ENCODE peak calls at places on chromosomes 2 and 18, in four cellular contexts. One of them, this sample, is unnamed.

GRCh38 chr2:231611273-231612198 is 18.9 kb downstream of the TEX44 start:
- DNase-seq in germinal center: no peak
- DNase-seq in pulmonary artery endothelial cell: no peak
- DNase-seq in neural crest cell: no peak
- DNase-seq in this sample: peak

GRCh38 chr18:159037-159652 is 788 bp downstream of the USP14 start:
- DNase-seq in germinal center: peak
- DNase-seq in pulmonary artery endothelial cell: no peak
- DNase-seq in neural crest cell: no peak
- DNase-seq in this sample: no peak

GRCh38 chr18:49561377-49562193 is at the start of gene LIPG:
- DNase-seq in germinal center: peak
- DNase-seq in pulmonary artery endothelial cell: no peak
- DNase-seq in neural crest cell: peak
- DNase-seq in this sample: no peak

GRCh38 chr2:181140414-181140813 is 160.0 kb downstream of the UBE2E3 start:
- DNase-seq in germinal center: no peak
- DNase-seq in pulmonary artery endothelial cell: no peak
- DNase-seq in neural crest cell: no peak
- DNase-seq in this sample: no peak

GRCh38 chr2:10246370-10246769 is 56.3 kb upstream of the HPCAL1 start:
- DNase-seq in germinal center: no peak
- DNase-seq in pulmonary artery endothelial cell: no peak
- DNase-seq in neural crest cell: no peak
- DNase-seq in this sample: no peak

GRCh38 chr2:201795608-201796477 is 10.5 kb upstream of the CDK15 start:
- DNase-seq in germinal center: peak
- DNase-seq in pulmonary artery endothelial cell: no peak
- DNase-seq in neural crest cell: peak
- DNase-seq in this sample: peak

GRCh38 chr2:17136895-17137294 is 381.3 kb downstream of the RAD51AP2 start:
- DNase-seq in germinal center: no peak
- DNase-seq in pulmonary artery endothelial cell: no peak
- DNase-seq in neural crest cell: no peak
- DNase-seq in this sample: no peak

GRCh38 chr2:204973546-204974071 is 428.3 kb downstream of the PARD3B start:
- DNase-seq in germinal center: no peak
- DNase-seq in pulmonary artery endothelial cell: no peak
- DNase-seq in neural crest cell: no peak
- DNase-seq in this sample: no peak

GRCh38 chr2:209960676-209961630 is 41.5 kb upstream of the RPE start:
- DNase-seq in germinal center: peak
- DNase-seq in pulmonary artery endothelial cell: peak
- DNase-seq in neural crest cell: peak
- DNase-seq in this sample: peak

GRCh38 chr2:160910681-160911080 is 249.5 kb upstream of the TANK start:
- DNase-seq in germinal center: no peak
- DNase-seq in pulmonary artery endothelial cell: no peak
- DNase-seq in neural crest cell: no peak
- DNase-seq in this sample: no peak

GRCh38 chr2:70525032-70525431 is 28.6 kb downstream of the TGFA start:
- DNase-seq in germinal center: no peak
- DNase-seq in pulmonary artery endothelial cell: no peak
- DNase-seq in neural crest cell: no peak
- DNase-seq in this sample: no peak

GRCh38 chr2:102235491-102235890 is 48.7 kb downstream of the IL1RL2 start:
- DNase-seq in germinal center: no peak
- DNase-seq in pulmonary artery endothelial cell: no peak
- DNase-seq in neural crest cell: no peak
- DNase-seq in this sample: no peak

GRCh38 chr2:176378323-176378722 is 109.1 kb downstream of the MTX2 start:
- DNase-seq in germinal center: no peak
- DNase-seq in pulmonary artery endothelial cell: no peak
- DNase-seq in neural crest cell: no peak
- DNase-seq in this sample: no peak

GRCh38 chr2:120245520-120245835 is 7.2 kb upstream of the RALB start:
- DNase-seq in germinal center: no peak
- DNase-seq in pulmonary artery endothelial cell: no peak
- DNase-seq in neural crest cell: no peak
- DNase-seq in this sample: no peak

GRCh38 chr2:109636290-109636675 is 22.1 kb downstream of the SOWAHC start:
- DNase-seq in germinal center: no peak
- DNase-seq in pulmonary artery endothelial cell: no peak
- DNase-seq in neural crest cell: no peak
- DNase-seq in this sample: no peak

GRCh38 chr2:55922488-55922887 is 1.1 kb downstream of the EFEMP1 start:
- DNase-seq in germinal center: no peak
- DNase-seq in pulmonary artery endothelial cell: no peak
- DNase-seq in neural crest cell: no peak
- DNase-seq in this sample: no peak

GRCh38 chr18:22844643-22845042 is 88.5 kb upstream of the RBBP8 start:
- DNase-seq in germinal center: no peak
- DNase-seq in pulmonary artery endothelial cell: no peak
- DNase-seq in neural crest cell: no peak
- DNase-seq in this sample: no peak

GRCh38 chr2:101063352-101063751 is 61.3 kb downstream of the RPL31 start:
- DNase-seq in germinal center: no peak
- DNase-seq in pulmonary artery endothelial cell: peak
- DNase-seq in neural crest cell: no peak
- DNase-seq in this sample: no peak

GRCh38 chr2:183868153-183868552 is 730.2 kb upstream of the ZNF804A start:
- DNase-seq in germinal center: no peak
- DNase-seq in pulmonary artery endothelial cell: no peak
- DNase-seq in neural crest cell: no peak
- DNase-seq in this sample: no peak

GRCh38 chr2:128313076-128313836 is 5.4 kb downstream of the HS6ST1 start:
- DNase-seq in germinal center: peak
- DNase-seq in pulmonary artery endothelial cell: no peak
- DNase-seq in neural crest cell: no peak
- DNase-seq in this sample: no peak

GRCh38 chr2:213766465-213766891 is 482.2 kb downstream of the SPAG16 start:
- DNase-seq in germinal center: peak
- DNase-seq in pulmonary artery endothelial cell: no peak
- DNase-seq in neural crest cell: no peak
- DNase-seq in this sample: no peak

GRCh38 chr2:7919510-7919909 is 762.3 kb upstream of the ID2 start:
- DNase-seq in germinal center: no peak
- DNase-seq in pulmonary artery endothelial cell: no peak
- DNase-seq in neural crest cell: no peak
- DNase-seq in this sample: no peak

GRCh38 chr2:104853401-104853925 is 452 bp upstream of the POU3F3 start:
- DNase-seq in germinal center: no peak
- DNase-seq in pulmonary artery endothelial cell: no peak
- DNase-seq in neural crest cell: no peak
- DNase-seq in this sample: no peak

GRCh38 chr2:205758051-205758450 is 75.8 kb downstream of the NRP2 start:
- DNase-seq in germinal center: no peak
- DNase-seq in pulmonary artery endothelial cell: no peak
- DNase-seq in neural crest cell: no peak
- DNase-seq in this sample: no peak

GRCh38 chr18:74412106-74412880 is 44.8 kb downstream of the DIPK1C start:
- DNase-seq in germinal center: no peak
- DNase-seq in pulmonary artery endothelial cell: no peak
- DNase-seq in neural crest cell: peak
- DNase-seq in this sample: no peak

GRCh38 chr2:132772344-132772743 is 102.3 kb upstream of the LYPD1 start:
- DNase-seq in germinal center: no peak
- DNase-seq in pulmonary artery endothelial cell: no peak
- DNase-seq in neural crest cell: no peak
- DNase-seq in this sample: no peak

GRCh38 chr2:216633616-216634316 is 546 bp downstream of the IGFBP2 start:
- DNase-seq in germinal center: no peak
- DNase-seq in pulmonary artery endothelial cell: no peak
- DNase-seq in neural crest cell: peak
- DNase-seq in this sample: no peak

GRCh38 chr18:58761241-58761969 is 90.1 kb downstream of the MALT1 start:
- DNase-seq in germinal center: no peak
- DNase-seq in pulmonary artery endothelial cell: no peak
- DNase-seq in neural crest cell: no peak
- DNase-seq in this sample: no peak

GRCh38 chr2:241734208-241734466 is 293 bp upstream of the D2HGDH start:
- DNase-seq in germinal center: no peak
- DNase-seq in pulmonary artery endothelial cell: no peak
- DNase-seq in neural crest cell: no peak
- DNase-seq in this sample: no peak

GRCh38 chr2:73980566-73980965 is 4.1 kb upstream of the TET3 start:
- DNase-seq in germinal center: no peak
- DNase-seq in pulmonary artery endothelial cell: no peak
- DNase-seq in neural crest cell: no peak
- DNase-seq in this sample: no peak

GRCh38 chr2:110121592-110121991 is 6.0 kb upstream of the MALL start:
- DNase-seq in germinal center: no peak
- DNase-seq in pulmonary artery endothelial cell: no peak
- DNase-seq in neural crest cell: no peak
- DNase-seq in this sample: no peak

GRCh38 chr2:148022351-148022750 is 1.5 kb downstream of the MBD5 start:
- DNase-seq in germinal center: no peak
- DNase-seq in pulmonary artery endothelial cell: no peak
- DNase-seq in neural crest cell: no peak
- DNase-seq in this sample: no peak